ENCODE peak calls at places on chromosomes 5 and 9, in five cellular contexts. A is prostate gland, P is body of pancreas, Z is esophagus muscularis mucosa, U is stomach. V is an unnamed sample. For H3K27me3, the result is how much of the 10 kb centered on the place peaks cover.

GRCh38 chr5:91787718-91788117 is 404.6 kb upstream of the ARRDC3 start:
- DNase-seq in P (no peak), U (no peak), A (no peak), Z (no peak), V (no peak)

GRCh38 chr5:157758706-157759105 is 15.2 kb downstream of the LSM11 start:
- DNase-seq in U (no peak), Z (no peak), A (no peak), P (no peak), V (no peak)

GRCh38 chr5:59766394-59766793 is 127.1 kb downstream of the PDE4D start:
- DNase-seq in U (peak), P (peak), Z (no peak), A (peak), V (no peak)

GRCh38 chr5:10702040-10702629 is 58.9 kb downstream of the DAP start:
- DNase-seq in Z (no peak), A (no peak), P (peak), U (peak), V (no peak)

GRCh38 chr5:154228696-154229095 is 38.2 kb downstream of the GALNT10 start:
- DNase-seq in P (no peak), A (no peak), U (no peak), Z (no peak), V (no peak)

GRCh38 chr5:148915224-148915803 is 88.9 kb downstream of the ADRB2 start:
- DNase-seq in P (no peak), A (no peak), Z (peak), U (no peak), V (no peak)

GRCh38 chr5:127878174-127878750 is 175.1 kb downstream of the CCDC192 start:
- DNase-seq in Z (no peak), A (peak), U (peak), P (peak), V (no peak)

GRCh38 chr9:79574166-79574565 is 2.4 kb downstream of the TLE4 start:
- DNase-seq in Z (no peak), P (no peak), A (no peak), U (no peak), V (no peak)

GRCh38 chr9:105679406-105680022 is 14.8 kb upstream of the TMEM38B start:
- DNase-seq in A (no peak), U (no peak), Z (no peak), P (peak), V (no peak)

GRCh38 chr9:69056416-69056815 is 20.9 kb downstream of the FXN start:
- DNase-seq in Z (no peak), P (no peak), A (no peak), U (no peak), V (no peak)

GRCh38 chr9:89437772-89438171 is 60.1 kb downstream of the SEMA4D start:
- DNase-seq in U (no peak), A (no peak), P (no peak), Z (no peak), V (no peak)

GRCh38 chr9:8579661-8580060 is 780.1 kb upstream of the DMAC1 start:
- DNase-seq in P (no peak), Z (no peak), U (no peak), A (no peak), V (no peak)

GRCh38 chr9:118896356-118897000 is 472.8 kb downstream of the BRINP1 start:
- DNase-seq in A (no peak), U (no peak), P (no peak), Z (no peak), V (no peak)

GRCh38 chr9:98314381-98315066 is 59.1 kb upstream of the TBC1D2 start:
- DNase-seq in U (no peak), A (no peak), Z (no peak), P (no peak), V (no peak)

GRCh38 chr5:14284366-14285148 is 141.4 kb downstream of the TRIO start:
- DNase-seq in P (no peak), Z (no peak), U (no peak), A (no peak), V (no peak)

GRCh38 chr9:79123419-79123818 is 448.3 kb upstream of the TLE4 start:
- DNase-seq in U (no peak), P (no peak), Z (no peak), A (no peak), V (no peak)

GRCh38 chr5:116583823-116584222 is 9.2 kb upstream of the SEMA6A start:
- DNase-seq in U (no peak), P (no peak), A (no peak), Z (no peak), V (no peak)

GRCh38 chr5:11863920-11864319 is 40.3 kb downstream of the CTNND2 start:
- DNase-seq in U (no peak), P (no peak), Z (no peak), A (no peak), V (no peak)

GRCh38 chr9:27088981-27089380 is 20.0 kb upstream of the TEK start:
- DNase-seq in Z (no peak), A (no peak), U (no peak), P (no peak), V (no peak)

GRCh38 chr5:77960863-77961396 is 184.8 kb upstream of the TBCA start:
- DNase-seq in U (no peak), P (no peak), Z (no peak), A (no peak), V (no peak)

GRCh38 chr5:151126199-151126645 is 31.4 kb downstream of the ANXA6 start:
- DNase-seq in U (peak), P (peak), A (peak), Z (no peak), V (peak)

GRCh38 chr5:142206801-142207200 is 98.2 kb downstream of the NDFIP1 start:
- DNase-seq in P (no peak), Z (no peak), A (no peak), U (no peak), V (no peak)

GRCh38 chr9:131254107-131254491 is 22.2 kb downstream of the FAM78A start:
- DNase-seq in U (no peak), A (no peak), Z (no peak), P (peak), V (peak)
- TF ChIP-seq POLR2A in U (no peak), A (no peak), Z (no peak), P (peak), V (peak)

DNA sequence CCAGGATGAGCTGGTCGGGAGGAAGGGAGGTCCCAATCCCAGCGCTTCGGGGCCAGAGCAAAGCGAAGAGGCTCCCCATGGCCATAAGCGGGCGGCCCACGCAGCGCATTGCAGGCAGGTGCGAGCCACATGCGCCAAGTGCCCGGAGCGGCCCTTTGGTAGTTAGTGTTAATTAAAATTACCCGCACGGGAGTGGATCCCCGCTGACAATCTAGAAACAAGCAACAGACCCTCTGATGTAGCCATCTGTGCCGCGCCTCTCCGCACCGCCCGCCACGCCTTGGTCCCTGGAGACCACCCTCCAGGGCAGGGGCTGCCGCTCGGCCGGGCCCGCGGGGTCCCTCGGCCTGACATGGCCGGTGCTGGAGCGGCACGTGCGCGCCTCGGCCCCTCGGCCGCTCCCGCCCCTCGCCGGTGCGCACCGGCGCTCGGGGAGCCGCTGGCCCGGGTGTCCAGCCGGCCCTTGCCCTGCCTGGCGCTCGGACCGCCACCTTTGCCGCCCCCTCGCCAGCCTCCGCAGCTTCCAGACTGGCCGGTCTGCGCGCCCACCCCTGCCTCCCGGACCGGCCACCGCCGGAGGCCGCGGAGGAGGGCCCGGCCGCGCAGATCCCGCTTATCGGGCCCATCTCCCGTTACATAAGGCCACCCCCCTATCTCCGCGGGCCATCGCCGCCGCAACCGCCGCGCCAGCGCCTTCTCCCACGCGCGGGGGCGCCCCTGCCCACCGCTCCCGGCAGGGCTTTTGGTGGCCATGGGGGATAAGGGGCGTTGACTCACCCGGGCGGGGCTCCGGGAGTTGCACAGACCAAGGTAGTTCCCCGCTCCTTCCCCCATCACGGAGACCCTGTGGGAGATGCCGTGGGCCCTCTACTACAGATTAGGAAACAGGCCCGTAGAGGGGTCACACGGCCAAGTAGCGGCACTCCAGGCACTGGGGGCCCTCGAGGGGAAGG is 1.9 kb upstream of the IL13 start:
- DNase-seq in U (peak), P (no peak), A (no peak), Z (peak), V (no peak)
- H3K27me3 ChIP-seq in U (under half), P (under half), A (under half), Z (half or more), V (under half)

GRCh38 chr5:83472508-83473343 is 1.2 kb downstream of the VCAN start:
- DNase-seq in P (peak), U (no peak), Z (no peak), A (no peak), V (peak)

GRCh38 chr5:83470516-83470915 is 1.0 kb upstream of the VCAN start:
- DNase-seq in U (no peak), A (no peak), P (no peak), Z (no peak), V (no peak)

GRCh38 chr5:83472213-83472507 is 616 bp downstream of the VCAN start:
- DNase-seq in Z (no peak), P (no peak), U (no peak), A (no peak), V (no peak)

GRCh38 chr5:83470920-83471404 is 582 bp upstream of the VCAN start:
- DNase-seq in Z (no peak), P (no peak), U (no peak), A (no peak), V (no peak)

GRCh38 chr5:83471405-83472212 is at the start of gene VCAN:
- DNase-seq in P (peak), A (peak), U (no peak), Z (peak), V (peak)
- TF ChIP-seq POLR2A in P (peak), A (no peak), U (no peak), Z (peak), V (peak)

GRCh38 chr9:109780453-109781033 is 545 bp downstream of the PALM2AKAP2 start:
- DNase-seq in U (no peak), P (no peak), A (no peak), Z (peak), V (peak)
- H3K27me3 ChIP-seq in U (under half), P (under half), A (under half), Z (under half), V (under half)

GRCh38 chr9:111038336-111039202 is at the start of gene LPAR1:
- DNase-seq in P (peak), U (peak), Z (no peak), A (peak), V (peak)
- TF ChIP-seq POLR2A in P (peak), U (no peak), Z (no peak), A (no peak), V (no peak)

GRCh38 chr9:131017067-131017466 is 8.1 kb downstream of the LAMC3 start:
- DNase-seq in A (no peak), P (no peak), Z (no peak), U (no peak), V (peak)
- H3K27me3 ChIP-seq in A (under half), P (under half), Z (half or more), U (half or more), V (under half)

DNA sequence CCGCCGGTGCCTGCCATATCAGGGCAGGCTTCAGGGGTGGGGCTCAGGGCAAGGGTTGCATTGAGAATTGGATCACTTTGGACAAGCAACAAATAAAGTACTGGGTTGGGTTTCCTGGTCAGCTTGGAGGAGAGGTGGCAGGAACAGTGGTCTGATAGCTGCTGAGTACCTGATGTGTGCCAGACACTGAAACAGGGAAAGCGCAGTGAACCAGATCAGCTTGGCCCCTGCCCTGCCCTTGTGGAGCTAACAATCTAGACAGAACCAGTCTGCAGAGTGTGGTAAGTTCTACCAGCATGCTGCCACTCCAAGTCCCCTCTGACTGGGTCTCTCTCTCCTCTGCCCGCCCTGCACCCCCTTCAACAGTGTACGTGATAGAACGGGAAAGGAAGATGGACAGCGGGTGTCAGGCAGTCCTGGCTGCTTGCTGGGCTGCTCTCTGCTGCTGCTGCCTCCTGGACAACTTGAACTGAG is 53.4 kb downstream of the CYSTM1 start:
- DNase-seq in U (peak), A (no peak), P (no peak), Z (no peak), V (peak)
- TF ChIP-seq POLR2A in U (no peak), A (no peak), P (no peak), Z (no peak), V (no peak)